ENCODE peak calls at places on chromosomes 2 and 18, in seven cellular contexts. One of them, this sample, is unnamed. For H3K36me3, the result is how much of the 10 kb centered on the place peaks cover.

GRCh38 chr2:227188292-227188691 is 23.9 kb downstream of the COL4A3 start:
- DNase-seq in tibial nerve: no peak
- DNase-seq in uterus: peak
- DNase-seq in lung: peak
- DNase-seq in aorta: no peak
- DNase-seq in IMR-90: peak
- DNase-seq in adipocyte: peak
- DNase-seq in this sample: no peak

GRCh38 chr2:98148968-98149697 is 62.2 kb downstream of the VWA3B start:
- DNase-seq in aorta: no peak
- DNase-seq in uterus: no peak
- DNase-seq in tibial nerve: no peak
- DNase-seq in adipocyte: peak
- DNase-seq in lung: no peak
- DNase-seq in IMR-90: peak
- DNase-seq in this sample: peak

GRCh38 chr2:216692636-216693413 is 2.5 kb downstream of the IGFBP5 start:
- DNase-seq in aorta: peak
- DNase-seq in IMR-90: peak
- DNase-seq in uterus: peak
- DNase-seq in lung: peak
- DNase-seq in adipocyte: peak
- DNase-seq in tibial nerve: peak
- DNase-seq in this sample: peak

GRCh38 chr2:187453078-187453641 is 5.1 kb upstream of the CALCRL start:
- DNase-seq in adipocyte: peak
- DNase-seq in tibial nerve: no peak
- DNase-seq in uterus: no peak
- DNase-seq in lung: no peak
- DNase-seq in aorta: no peak
- DNase-seq in IMR-90: peak
- DNase-seq in this sample: no peak

GRCh38 chr2:46098606-46099005 is 198.6 kb upstream of the EPAS1 start:
- DNase-seq in aorta: no peak
- DNase-seq in tibial nerve: no peak
- DNase-seq in uterus: no peak
- DNase-seq in lung: no peak
- DNase-seq in IMR-90: peak
- DNase-seq in adipocyte: peak
- DNase-seq in this sample: peak

GRCh38 chr2:64934530-64934929 is 54.7 kb upstream of the SLC1A4 start:
- DNase-seq in adipocyte: no peak
- DNase-seq in tibial nerve: no peak
- DNase-seq in lung: no peak
- DNase-seq in aorta: no peak
- DNase-seq in uterus: no peak
- DNase-seq in IMR-90: no peak
- DNase-seq in this sample: no peak

GRCh38 chr18:77101410-77102245 is 31.0 kb downstream of the MBP start:
- DNase-seq in adipocyte: peak
- DNase-seq in tibial nerve: peak
- DNase-seq in IMR-90: peak
- DNase-seq in aorta: peak
- DNase-seq in lung: peak
- DNase-seq in uterus: peak
- DNase-seq in this sample: peak

GRCh38 chr2:152407204-152407721 is 72.3 kb downstream of the FMNL2 start:
- DNase-seq in lung: no peak
- DNase-seq in aorta: peak
- DNase-seq in adipocyte: peak
- DNase-seq in uterus: peak
- DNase-seq in tibial nerve: peak
- DNase-seq in IMR-90: peak
- DNase-seq in this sample: peak

GRCh38 chr2:184322615-184323014 is 275.7 kb upstream of the ZNF804A start:
- DNase-seq in lung: no peak
- DNase-seq in adipocyte: no peak
- DNase-seq in tibial nerve: no peak
- DNase-seq in uterus: no peak
- DNase-seq in IMR-90: no peak
- DNase-seq in aorta: no peak
- DNase-seq in this sample: no peak

GRCh38 chr2:239246723-239247122 is 154.1 kb downstream of the HDAC4 start:
- DNase-seq in adipocyte: no peak
- DNase-seq in tibial nerve: no peak
- DNase-seq in IMR-90: no peak
- DNase-seq in uterus: no peak
- DNase-seq in lung: no peak
- DNase-seq in aorta: no peak
- DNase-seq in this sample: peak

GRCh38 chr18:37483221-37483971 is 82.2 kb downstream of the CELF4 start:
- DNase-seq in aorta: no peak
- DNase-seq in IMR-90: peak
- DNase-seq in adipocyte: peak
- DNase-seq in uterus: no peak
- DNase-seq in tibial nerve: no peak
- DNase-seq in lung: no peak
- DNase-seq in this sample: peak

GRCh38 chr2:20231632-20232031 is 6.7 kb upstream of the SDC1 start:
- DNase-seq in aorta: no peak
- DNase-seq in uterus: no peak
- DNase-seq in adipocyte: no peak
- DNase-seq in tibial nerve: no peak
- DNase-seq in lung: peak
- DNase-seq in IMR-90: peak
- DNase-seq in this sample: peak

GRCh38 chr2:18703555-18703954 is 114.2 kb upstream of the NT5C1B start:
- DNase-seq in IMR-90: no peak
- DNase-seq in lung: no peak
- DNase-seq in tibial nerve: no peak
- DNase-seq in aorta: no peak
- DNase-seq in adipocyte: no peak
- DNase-seq in uterus: no peak
- DNase-seq in this sample: no peak

GRCh38 chr2:71683666-71684065 is 230.3 kb downstream of the DYSF start:
- DNase-seq in uterus: no peak
- DNase-seq in adipocyte: no peak
- DNase-seq in IMR-90: no peak
- DNase-seq in tibial nerve: no peak
- DNase-seq in aorta: no peak
- DNase-seq in lung: no peak
- DNase-seq in this sample: no peak

GRCh38 chr18:52999633-53000032 is 659.6 kb downstream of the DCC start:
- DNase-seq in lung: no peak
- DNase-seq in aorta: no peak
- DNase-seq in uterus: no peak
- DNase-seq in IMR-90: no peak
- DNase-seq in adipocyte: no peak
- DNase-seq in tibial nerve: no peak
- DNase-seq in this sample: no peak

GRCh38 chr2:200397785-200398184 is 91.3 kb downstream of the SPATS2L start:
- DNase-seq in uterus: no peak
- DNase-seq in tibial nerve: no peak
- DNase-seq in IMR-90: peak
- DNase-seq in lung: no peak
- DNase-seq in adipocyte: peak
- DNase-seq in aorta: no peak
- DNase-seq in this sample: peak

GRCh38 chr18:28267878-28268625 is 91.1 kb upstream of the CDH2 start:
- DNase-seq in lung: no peak
- DNase-seq in aorta: no peak
- DNase-seq in adipocyte: peak
- DNase-seq in uterus: no peak
- DNase-seq in IMR-90: peak
- DNase-seq in tibial nerve: no peak
- DNase-seq in this sample: peak

GRCh38 chr2:54858021-54858681 is 134.7 kb downstream of the EML6 start:
- DNase-seq in adipocyte: peak
- DNase-seq in aorta: no peak
- DNase-seq in tibial nerve: no peak
- DNase-seq in uterus: no peak
- DNase-seq in lung: no peak
- DNase-seq in IMR-90: peak
- DNase-seq in this sample: no peak

GRCh38 chr2:101341901-101342624 is 33.6 kb upstream of the RNF149 start:
- DNase-seq in uterus: peak
- DNase-seq in lung: peak
- DNase-seq in adipocyte: peak
- DNase-seq in tibial nerve: peak
- DNase-seq in IMR-90: peak
- DNase-seq in aorta: peak
- DNase-seq in this sample: peak

GRCh38 chr2:118437501-118437900 is 349.2 kb downstream of the INSIG2 start:
- DNase-seq in IMR-90: no peak
- DNase-seq in tibial nerve: no peak
- DNase-seq in lung: no peak
- DNase-seq in aorta: no peak
- DNase-seq in uterus: no peak
- DNase-seq in adipocyte: no peak
- DNase-seq in this sample: no peak

GRCh38 chr18:74489631-74490030 is 6.5 kb upstream of the CNDP2 start:
- DNase-seq in tibial nerve: no peak
- DNase-seq in IMR-90: peak
- DNase-seq in adipocyte: peak
- DNase-seq in aorta: no peak
- DNase-seq in uterus: no peak
- DNase-seq in lung: no peak
- DNase-seq in this sample: no peak

GRCh38 chr18:58257461-58257860 is 213.4 kb downstream of the NEDD4L start:
- DNase-seq in IMR-90: peak
- DNase-seq in lung: no peak
- DNase-seq in tibial nerve: no peak
- DNase-seq in uterus: no peak
- DNase-seq in adipocyte: peak
- DNase-seq in aorta: no peak
- DNase-seq in this sample: no peak
- H3K36me3 ChIP-seq in IMR-90: under half
- H3K36me3 ChIP-seq in lung: under half
- H3K36me3 ChIP-seq in tibial nerve: under half
- H3K36me3 ChIP-seq in uterus: under half
- H3K36me3 ChIP-seq in adipocyte: under half
- H3K36me3 ChIP-seq in aorta: under half
- H3K36me3 ChIP-seq in this sample: under half

GRCh38 chr2:219213026-219213415 is 5.7 kb downstream of the ABCB6 start:
- DNase-seq in aorta: no peak
- DNase-seq in lung: no peak
- DNase-seq in tibial nerve: no peak
- DNase-seq in adipocyte: no peak
- DNase-seq in uterus: no peak
- DNase-seq in IMR-90: no peak
- DNase-seq in this sample: no peak

GRCh38 chr2:219214141-219214540 is 4.6 kb downstream of the ABCB6 start:
- DNase-seq in tibial nerve: no peak
- DNase-seq in uterus: no peak
- DNase-seq in aorta: no peak
- DNase-seq in lung: no peak
- DNase-seq in IMR-90: no peak
- DNase-seq in adipocyte: no peak
- DNase-seq in this sample: no peak

GRCh38 chr2:219213486-219214071 is 5.2 kb downstream of the ABCB6 start:
- DNase-seq in tibial nerve: no peak
- DNase-seq in IMR-90: no peak
- DNase-seq in uterus: no peak
- DNase-seq in adipocyte: no peak
- DNase-seq in lung: no peak
- DNase-seq in aorta: no peak
- DNase-seq in this sample: no peak

GRCh38 chr2:219218279-219219112 is at the start of gene ABCB6:
- DNase-seq in adipocyte: peak
- DNase-seq in tibial nerve: peak
- DNase-seq in uterus: peak
- DNase-seq in aorta: peak
- DNase-seq in IMR-90: peak
- DNase-seq in lung: peak
- DNase-seq in this sample: peak

DNA sequence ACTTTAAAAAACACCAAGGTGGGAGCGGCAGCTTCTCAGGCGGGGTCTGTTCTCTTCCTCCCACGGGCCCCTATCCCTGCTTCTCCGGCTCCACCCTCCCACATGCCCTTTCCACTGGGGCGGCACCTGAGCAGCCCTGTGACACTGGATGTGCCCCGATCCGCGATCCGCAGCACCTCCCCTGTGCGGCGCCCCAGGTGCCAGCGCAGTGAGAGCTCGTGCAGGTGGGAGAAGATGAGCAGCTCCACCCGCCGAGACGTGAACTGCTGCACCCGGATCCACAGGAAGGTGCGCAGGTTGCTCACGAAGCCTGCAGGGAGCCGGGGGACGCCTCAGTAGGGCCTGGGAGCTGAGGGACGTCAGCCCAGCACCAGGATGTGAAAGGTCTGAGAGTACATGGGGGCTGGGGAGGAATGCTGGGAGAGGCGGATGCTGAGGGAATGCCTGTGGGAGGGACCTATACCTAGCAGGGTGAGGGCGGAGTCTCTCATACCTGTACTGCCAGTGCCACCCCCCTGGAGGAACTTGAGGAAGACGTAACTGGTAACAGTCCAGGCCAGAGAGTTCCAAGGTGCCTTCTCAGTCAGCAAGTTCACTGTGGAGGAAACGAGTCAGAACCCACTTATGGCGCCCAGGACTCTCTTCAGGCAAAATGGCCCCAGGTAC is 2.8 kb downstream of the ABCB6 start:
- DNase-seq in lung: no peak
- DNase-seq in aorta: no peak
- DNase-seq in tibial nerve: no peak
- DNase-seq in adipocyte: no peak
- DNase-seq in IMR-90: no peak
- DNase-seq in uterus: no peak
- DNase-seq in this sample: no peak
- H3K36me3 ChIP-seq in lung: under half
- H3K36me3 ChIP-seq in aorta: under half
- H3K36me3 ChIP-seq in tibial nerve: under half
- H3K36me3 ChIP-seq in adipocyte: half or more
- H3K36me3 ChIP-seq in IMR-90: under half
- H3K36me3 ChIP-seq in uterus: under half
- H3K36me3 ChIP-seq in this sample: under half

GRCh38 chr2:112312821-112313220 is 37.4 kb downstream of the ZC3H6 start:
- DNase-seq in tibial nerve: no peak
- DNase-seq in IMR-90: no peak
- DNase-seq in lung: no peak
- DNase-seq in adipocyte: no peak
- DNase-seq in aorta: no peak
- DNase-seq in uterus: no peak
- DNase-seq in this sample: no peak
- H3K36me3 ChIP-seq in tibial nerve: under half
- H3K36me3 ChIP-seq in IMR-90: under half
- H3K36me3 ChIP-seq in lung: under half
- H3K36me3 ChIP-seq in adipocyte: under half
- H3K36me3 ChIP-seq in aorta: under half
- H3K36me3 ChIP-seq in uterus: under half
- H3K36me3 ChIP-seq in this sample: under half

DNA sequence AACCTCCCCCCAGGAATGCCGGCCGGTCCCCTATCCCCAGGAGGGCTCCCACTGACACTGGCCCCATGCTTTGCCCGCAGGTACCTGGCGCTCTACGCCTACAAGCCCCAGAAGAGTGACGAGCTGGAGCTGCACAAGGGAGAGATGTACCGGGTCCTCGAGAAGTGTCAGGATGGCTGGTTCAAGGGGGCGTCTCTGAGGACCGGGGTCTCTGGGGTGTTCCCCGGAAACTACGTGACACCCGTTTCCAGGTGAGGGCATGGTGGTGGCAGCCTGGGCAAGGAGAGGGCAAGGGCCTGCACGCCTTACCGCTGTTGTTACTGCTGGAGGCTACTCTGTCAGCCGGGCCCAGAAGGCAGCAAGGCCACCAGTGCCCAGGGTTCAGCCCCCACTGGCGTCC is 181.3 kb downstream of the SEPTIN10 start:
- DNase-seq in lung: no peak
- DNase-seq in adipocyte: no peak
- DNase-seq in uterus: no peak
- DNase-seq in IMR-90: no peak
- DNase-seq in tibial nerve: no peak
- DNase-seq in aorta: peak
- DNase-seq in this sample: no peak
- H3K36me3 ChIP-seq in lung: under half
- H3K36me3 ChIP-seq in adipocyte: under half
- H3K36me3 ChIP-seq in uterus: under half
- H3K36me3 ChIP-seq in IMR-90: under half
- H3K36me3 ChIP-seq in tibial nerve: under half
- H3K36me3 ChIP-seq in aorta: under half
- H3K36me3 ChIP-seq in this sample: under half